ENCODE peak calls at places on chromosomes 4 and X, in seven cellular contexts. Y is neural crest cell, X is A549, D is astrocyte of the spinal cord, K is mucosa of descending colon, V is BJ, F is fibroblast of mammary gland. R is an unnamed sample.

GRCh38 chrX:110836982-110837381 is 41.4 kb upstream of the CHRDL1 start:
- DNase-seq in Y (no peak), X (no peak), D (no peak), K (no peak), V (no peak), F (no peak), R (no peak)

GRCh38 chr4:109574443-109574850 is 14.4 kb downstream of the MCUB start:
- DNase-seq in Y (no peak), X (peak; percentile 53), D (no peak), K (peak; percentile 40), V (no peak), F (peak; percentile 6), R (no peak)

GRCh38 chr4:149102765-149103164 is 660.6 kb upstream of the NR3C2 start:
- DNase-seq in Y (no peak), X (no peak), D (no peak), K (no peak), V (no peak), F (no peak), R (no peak)

GRCh38 chr4:66307641-66308438 is 637.6 kb upstream of the EPHA5 start:
- DNase-seq in Y (no peak), X (no peak), D (no peak), K (no peak), V (no peak), F (no peak), R (no peak)

GRCh38 chr4:3711183-3712111 is 54.7 kb upstream of the ADRA2C start:
- DNase-seq in Y (no peak), X (no peak), D (no peak), K (no peak), V (no peak), F (no peak), R (no peak)

GRCh38 chrX:154526901-154527675 is 11.1 kb upstream of the FAM3A start:
- DNase-seq in Y (peak; percentile 60), X (peak; percentile 89), D (peak; percentile 78), K (peak; percentile 87), V (no peak), F (peak; percentile 69), R (peak; percentile 79)

GRCh38 chr4:35465096-35465495 is 779.2 kb downstream of the ARAP2 start:
- DNase-seq in Y (no peak), X (no peak), D (no peak), K (no peak), V (no peak), F (no peak), R (no peak)

GRCh38 chrX:7925867-7926472 is 1.2 kb downstream of the PNPLA4 start:
- DNase-seq in Y (peak; percentile 69), X (peak; percentile 69), D (peak; percentile 73), K (peak; percentile 61), V (peak; percentile 4), F (peak; percentile 74), R (peak; percentile 71)

GRCh38 chr4:168781884-168782283 is 228.2 kb downstream of the CBR4 start:
- DNase-seq in Y (no peak), X (no peak), D (no peak), K (no peak), V (no peak), F (no peak), R (no peak)

GRCh38 chr4:56261027-56261426 is 126.3 kb downstream of the AASDH start:
- DNase-seq in Y (no peak), X (no peak), D (no peak), K (no peak), V (no peak), F (no peak), R (peak; percentile 79)

GRCh38 chr4:129668092-129668491 is 572.1 kb downstream of the C4orf33 start:
- DNase-seq in Y (no peak), X (no peak), D (no peak), K (no peak), V (no peak), F (no peak), R (no peak)

GRCh38 chrX:63652086-63652775 is 132.8 kb downstream of the ARHGEF9 start:
- DNase-seq in Y (no peak), X (no peak), D (peak; percentile 27), K (no peak), V (peak; percentile 12), F (peak; percentile 66), R (no peak)

GRCh38 chr4:1465173-1466033 is 59.2 kb upstream of the NKX1-1 start:
- DNase-seq in Y (no peak), X (no peak), D (no peak), K (no peak), V (no peak), F (no peak), R (no peak)

GRCh38 chrX:45571453-45571852 is 370.8 kb upstream of the DIPK2B start:
- DNase-seq in Y (no peak), X (no peak), D (no peak), K (no peak), V (no peak), F (no peak), R (no peak)

GRCh38 chrX:12162420-12162819 is 24.1 kb downstream of the FRMPD4 start:
- DNase-seq in Y (no peak), X (no peak), D (no peak), K (no peak), V (peak; percentile 39), F (peak; percentile 62), R (no peak)

GRCh38 chrX:136694491-136695087 is 46.6 kb downstream of the CD40LG start:
- DNase-seq in Y (no peak), X (peak; percentile 51), D (peak; percentile 57), K (no peak), V (no peak), F (peak; percentile 60), R (peak; percentile 17)

GRCh38 chr4:139461022-139461421 is 7.1 kb downstream of the RAB33B start:
- DNase-seq in Y (no peak), X (peak; percentile 12), D (no peak), K (no peak), V (no peak), F (no peak), R (no peak)

GRCh38 chr4:87037921-87038320 is 103.1 kb downstream of the AFF1 start:
- DNase-seq in Y (no peak), X (no peak), D (no peak), K (no peak), V (no peak), F (no peak), R (no peak)

GRCh38 chr4:88600129-88600849 is 8.0 kb downstream of the HERC3 start:
- DNase-seq in Y (no peak), X (peak; percentile 40), D (peak; percentile 85), K (no peak), V (peak; percentile 90), F (peak; percentile 51), R (no peak)

GRCh38 chr4:176988226-176988625 is 195.5 kb upstream of the VEGFC start:
- DNase-seq in Y (no peak), X (peak; percentile 87), D (peak; percentile 92), K (no peak), V (peak; percentile 74), F (peak; percentile 98), R (no peak)

GRCh38 chrX:19334945-19335626 is 8.6 kb upstream of the PDHA1 start:
- DNase-seq in Y (no peak), X (peak; percentile 89), D (peak; percentile 28), K (no peak), V (no peak), F (peak; percentile 50), R (peak; percentile 54)

GRCh38 chrX:53599781-53600396 is 86.6 kb downstream of the HUWE1 start:
- DNase-seq in Y (no peak), X (no peak), D (no peak), K (no peak), V (no peak), F (no peak), R (no peak)

GRCh38 chr4:100494166-100494565 is 23.7 kb downstream of the EMCN start:
- DNase-seq in Y (no peak), X (no peak), D (peak; percentile 48), K (no peak), V (peak; percentile 26), F (peak; percentile 59), R (no peak)

GRCh38 chr4:89837385-89837995 is 529 bp upstream of the SNCA start:
- DNase-seq in Y (peak; percentile 59), X (peak; percentile 2), D (peak; percentile 50), K (peak; percentile 3), V (no peak), F (peak; percentile 18), R (peak; percentile 42)
- TF ChIP-seq CTCF in Y (no peak), X (no peak), D (peak; percentile 2), K (no peak), V (no peak), F (no peak), R (peak; percentile 19)

DNA sequence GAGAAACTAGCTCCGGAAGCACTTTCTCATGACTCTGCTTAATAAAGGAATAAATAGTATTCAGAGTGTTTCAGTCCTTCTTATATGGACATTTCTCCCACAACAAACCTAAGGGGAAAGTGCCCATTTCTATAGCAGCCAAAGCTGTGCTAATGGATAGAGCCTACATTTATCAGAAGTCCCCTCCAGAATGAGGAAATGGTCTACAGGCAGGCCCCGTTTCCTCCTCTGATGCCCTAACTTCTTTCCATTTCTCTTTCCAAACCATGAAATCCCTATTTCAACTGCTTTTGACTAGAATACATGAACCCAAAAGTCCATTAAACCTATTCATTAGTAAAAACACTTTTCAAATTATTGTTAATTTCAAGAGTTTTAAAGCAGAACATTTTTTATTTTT is 4.5 kb downstream of the ACSL1 start:
- DNase-seq in Y (no peak), X (no peak), D (no peak), K (no peak), V (no peak), F (no peak), R (no peak)
- TF ChIP-seq CTCF in Y (no peak), X (no peak), D (no peak), K (no peak), V (no peak), F (no peak), R (no peak)

GRCh38 chr4:38449506-38450174 is 214.4 kb upstream of the KLF3 start:
- DNase-seq in Y (no peak), X (no peak), D (no peak), K (peak; percentile 38), V (no peak), F (peak; percentile 7), R (no peak)
- TF ChIP-seq CTCF in Y (no peak), X (no peak), D (no peak), K (no peak), V (no peak), F (no peak), R (no peak)

DNA sequence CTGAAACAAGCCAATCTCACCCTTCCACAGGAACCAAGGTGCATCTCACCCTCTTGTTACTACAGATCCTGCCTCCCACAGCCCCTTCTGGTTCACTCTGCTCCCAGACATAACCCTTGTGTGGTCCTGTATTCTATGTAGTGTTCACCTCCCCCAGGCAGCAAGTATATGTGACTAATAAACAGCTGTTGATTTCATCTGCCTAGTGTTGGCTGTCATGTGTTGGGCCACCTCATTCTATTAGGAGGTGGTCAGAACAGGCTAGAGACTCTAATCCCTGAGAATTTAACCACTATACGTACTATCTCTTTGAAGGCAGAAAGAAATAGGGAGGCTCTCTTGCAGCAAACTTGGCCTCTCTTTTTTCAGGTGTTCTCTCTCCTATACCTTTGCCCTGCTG is 134.3 kb upstream of the RPL34 start:
- DNase-seq in Y (no peak), X (no peak), D (no peak), K (no peak), V (no peak), F (no peak), R (no peak)
- TF ChIP-seq CTCF in Y (no peak), X (no peak), D (no peak), K (no peak), V (no peak), F (no peak), R (no peak)

R was measured in activated CD8-positive, alpha-beta T cell treated with anti-CD3 and anti-CD28 coated beads for 36 hours.